ENCODE peak calls at places on chromosomes 3 and 15, in nine cellular contexts. C is fibroblast of lung, S is A673, E is neural crest cell, O is endothelial cell, G is nephron progenitor cell, B is cardiac fibroblast, H is RWPE1, V is IMR-90. I is an unnamed sample.

GRCh38 chr15:77627067-77627466 is 5.6 kb downstream of the LINGO1 start:
- DNase-seq in C (no peak), V (no peak), S (no peak), E (no peak), G (no peak), O (no peak), H (no peak), B (no peak), I (no peak)

GRCh38 chr15:74768771-74769342 is 13.0 kb upstream of the CSK start:
- DNase-seq in B (peak), H (peak), E (peak), O (peak), S (peak), G (peak), C (peak), V (peak), I (peak)

GRCh38 chr3:184099806-184100686 is 3.2 kb downstream of the HTR3E start:
- DNase-seq in B (no peak), G (no peak), S (no peak), O (no peak), H (no peak), E (no peak), V (no peak), C (no peak), I (no peak)

GRCh38 chr3:184741798-184742675 is 30.2 kb upstream of the MAGEF1 start:
- DNase-seq in G (no peak), E (no peak), H (no peak), C (no peak), B (no peak), O (no peak), S (no peak), V (no peak), I (no peak)

GRCh38 chr15:72342385-72342784 is 22.4 kb upstream of the CELF6 start:
- DNase-seq in H (no peak), V (peak), C (peak), E (no peak), B (peak), G (peak), O (peak), S (peak), I (peak)

GRCh38 chr3:134772591-134772990 is 22.5 kb upstream of the EPHB1 start:
- DNase-seq in V (no peak), E (no peak), C (no peak), S (no peak), B (no peak), H (no peak), O (no peak), G (no peak), I (no peak)

GRCh38 chr3:9765865-9766264 is 3.9 kb downstream of the CAMK1 start:
- DNase-seq in S (no peak), V (no peak), C (no peak), G (no peak), H (no peak), O (no peak), E (no peak), B (no peak), I (no peak)

GRCh38 chr3:144923051-144923450 is 951.4 kb downstream of the DIPK2A start:
- DNase-seq in V (no peak), E (no peak), H (no peak), G (no peak), S (peak), O (no peak), B (no peak), C (peak), I (no peak)

GRCh38 chr15:58241872-58242271 is 103.7 kb downstream of the AQP9 start:
- DNase-seq in H (no peak), E (no peak), O (no peak), V (no peak), G (no peak), S (no peak), C (no peak), B (no peak), I (no peak)

GRCh38 chr15:100042558-100042957 is 299.2 kb downstream of the ADAMTS17 start:
- DNase-seq in B (peak), S (no peak), G (no peak), H (no peak), V (peak), O (no peak), E (no peak), C (no peak), I (no peak)

GRCh38 chr3:151434151-151434890 is 26.5 kb downstream of the IGSF10 start:
- DNase-seq in O (no peak), C (peak), G (no peak), H (peak), S (peak), V (peak), E (no peak), B (peak), I (no peak)

GRCh38 chr3:48186993-48187578 is 1.1 kb downstream of the CDC25A start:
- DNase-seq in O (no peak), B (peak), E (peak), S (no peak), C (peak), G (no peak), H (no peak), V (peak), I (no peak)

GRCh38 chr3:6362406-6362805 is 498.5 kb upstream of the GRM7 start:
- DNase-seq in C (no peak), B (no peak), G (no peak), H (no peak), V (no peak), O (no peak), E (no peak), S (no peak), I (no peak)

GRCh38 chr3:41346698-41347097 is 147.4 kb downstream of the CTNNB1 start:
- DNase-seq in S (no peak), O (no peak), B (peak), H (no peak), C (peak), V (peak), G (no peak), E (no peak), I (no peak)

GRCh38 chr3:56989434-56990294 is 70.8 kb upstream of the SPATA12 start:
- DNase-seq in E (no peak), C (peak), S (no peak), G (no peak), H (no peak), B (peak), O (no peak), V (no peak), I (no peak)

GRCh38 chr15:56281145-56281544 is 37.5 kb upstream of the RFX7 start:
- DNase-seq in S (no peak), B (no peak), C (no peak), G (no peak), O (no peak), V (no peak), E (no peak), H (no peak), I (no peak)

GRCh38 chr3:152586974-152587373 is 248.0 kb upstream of the P2RY1 start:
- DNase-seq in H (no peak), E (no peak), O (no peak), G (no peak), C (no peak), V (no peak), S (no peak), B (no peak), I (no peak)

GRCh38 chr3:30646181-30646876 is 39.9 kb downstream of the TGFBR2 start:
- DNase-seq in O (no peak), G (no peak), E (no peak), B (peak), H (no peak), V (no peak), C (peak), S (no peak), I (no peak)

GRCh38 chr3:190728574-190729246 is 133.8 kb downstream of the GMNC start:
- DNase-seq in C (peak), H (no peak), E (no peak), O (no peak), B (peak), G (no peak), S (no peak), V (no peak), I (no peak)

GRCh38 chr15:40436116-40436891 is 4.4 kb upstream of the BAHD1 start:
- DNase-seq in S (peak), V (no peak), B (no peak), G (peak), E (no peak), C (no peak), O (no peak), H (no peak), I (no peak)

GRCh38 chr3:49173116-49173791 is 1.9 kb downstream of the KLHDC8B start:
- DNase-seq in O (no peak), H (no peak), C (peak), B (no peak), E (peak), G (peak), S (peak), V (no peak), I (no peak)

GRCh38 chr3:9820944-9821343 is 10.9 kb downstream of the TTLL3 start:
- DNase-seq in O (no peak), G (no peak), B (peak), V (peak), C (peak), S (peak), H (no peak), E (no peak), I (peak)

GRCh38 chr3:142735462-142735861 is 11.6 kb downstream of the TRPC1 start:
- DNase-seq in G (no peak), O (no peak), B (no peak), E (no peak), C (no peak), V (no peak), H (no peak), S (no peak), I (no peak)

GRCh38 chr3:53750253-53751210 is 95.7 kb downstream of the CHDH start:
- DNase-seq in O (no peak), V (no peak), E (no peak), H (no peak), C (no peak), G (no peak), S (no peak), B (no peak), I (no peak)

GRCh38 chr3:188780188-188781147 is 391.3 kb upstream of the TPRG1 start:
- DNase-seq in G (no peak), B (peak), H (peak), E (no peak), C (peak), S (no peak), O (no peak), V (no peak), I (no peak)

GRCh38 chr15:54504695-54505094 is 526.5 kb downstream of the UNC13C start:
- DNase-seq in E (no peak), V (no peak), O (no peak), B (no peak), H (no peak), S (no peak), G (no peak), C (no peak), I (no peak)

GRCh38 chr3:81302045-81302444 is 459.4 kb downstream of the GBE1 start:
- DNase-seq in G (peak), O (peak), V (peak), B (peak), S (peak), C (peak), H (peak), E (peak), I (peak)

GRCh38 chr3:127518456-127519081 is 72.0 kb downstream of the TPRA1 start:
- DNase-seq in B (no peak), S (no peak), G (no peak), C (no peak), V (no peak), H (peak), E (no peak), O (no peak), I (no peak)

GRCh38 chr3:129592362-129593150 is 13.9 kb downstream of the PLXND1 start:
- DNase-seq in O (peak), V (no peak), H (no peak), S (no peak), C (peak), B (peak), E (peak), G (peak), I (no peak)

GRCh38 chr3:196518999-196519737 is 4.0 kb upstream of the SMCO1 start:
- DNase-seq in E (peak), O (peak), B (peak), H (peak), V (peak), C (peak), S (peak), G (peak), I (peak)

GRCh38 chr3:102712896-102713295 is 278.1 kb downstream of the ZPLD1 start:
- DNase-seq in H (no peak), C (no peak), S (no peak), V (no peak), O (no peak), B (no peak), E (no peak), G (no peak), I (no peak)

GRCh38 chr3:162641869-162642350 is 1145.3 kb downstream of the OTOL1 start:
- DNase-seq in V (peak), C (peak), E (no peak), S (no peak), H (no peak), G (no peak), O (no peak), B (no peak), I (no peak)

GRCh38 chr3:85120879-85121278 is 162.1 kb downstream of the CADM2 start:
- DNase-seq in E (no peak), O (no peak), B (no peak), S (no peak), V (no peak), C (no peak), G (no peak), H (no peak), I (no peak)

GRCh38 chr3:176521531-176522175 is 675.6 kb downstream of the TBL1XR1 start:
- DNase-seq in S (peak), E (no peak), V (peak), C (peak), B (peak), G (no peak), O (no peak), H (no peak), I (no peak)

GRCh38 chr15:94793641-94794040 is 562.3 kb downstream of the MCTP2 start:
- DNase-seq in O (no peak), H (peak), G (peak), S (no peak), B (no peak), C (peak), E (no peak), V (peak), I (no peak)

GRCh38 chr3:66500575-66501482 is at the start of gene LRIG1:
- DNase-seq in G (peak), V (peak), S (peak), O (peak), H (peak), C (peak), B (peak), E (peak), I (peak)

GRCh38 chr3:33437556-33438283 is 2.5 kb downstream of the UBP1 start:
- DNase-seq in C (peak), V (peak), O (peak), H (no peak), G (peak), B (peak), E (no peak), S (peak), I (no peak)

GRCh38 chr3:165855581-165855980 is 18.4 kb upstream of the BCHE start:
- DNase-seq in O (no peak), C (no peak), B (peak), H (peak), G (no peak), S (no peak), E (no peak), V (no peak), I (no peak)

GRCh38 chr3:123388050-123388449 is 60.8 kb downstream of the ADCY5 start:
- DNase-seq in H (no peak), O (no peak), C (no peak), S (no peak), V (no peak), E (no peak), G (no peak), B (no peak), I (no peak)
- TF ChIP-seq CTCF in H (no peak), O (no peak), C (no peak), S (no peak), V (no peak), E (no peak), G (no peak), B (no peak), I (no peak)

DNA sequence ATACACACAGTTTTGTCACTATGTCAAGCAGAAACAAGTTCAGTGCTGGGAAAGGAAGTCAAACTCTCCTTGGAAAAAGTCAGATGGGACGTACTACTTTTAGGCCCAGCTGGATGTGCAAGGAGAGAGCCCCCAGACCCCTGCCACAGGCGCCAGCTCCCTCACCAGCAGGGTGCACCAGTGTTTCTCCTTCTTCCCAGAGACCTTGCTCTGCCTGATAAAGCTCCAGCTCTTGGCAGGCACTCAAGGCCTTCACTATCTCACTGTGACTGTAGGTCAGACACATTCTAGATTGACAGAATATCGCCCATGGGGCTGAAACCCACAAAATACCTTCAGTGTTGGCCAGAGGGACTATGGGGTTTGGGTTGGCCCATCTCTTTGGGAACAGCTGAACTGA is 54.8 kb upstream of the CHRNB4 start:
- DNase-seq in O (no peak), B (no peak), S (no peak), C (no peak), G (no peak), V (no peak), H (no peak), E (no peak), I (no peak)
- TF ChIP-seq CTCF in O (no peak), B (no peak), S (no peak), C (no peak), G (no peak), V (no peak), H (no peak), E (no peak), I (no peak)

GRCh38 chr3:138594150-138594934 is at the start of gene CEP70:
- DNase-seq in E (peak), S (peak), O (peak), V (peak), H (peak), C (peak), G (peak), B (peak), I (peak)

GRCh38 chr3:138598534-138598933 is 4.5 kb upstream of the CEP70 start:
- DNase-seq in S (no peak), O (no peak), B (no peak), E (no peak), V (no peak), H (no peak), C (no peak), G (no peak), I (no peak)

GRCh38 chr3:138593488-138594149 is 441 bp downstream of the CEP70 start:
- DNase-seq in S (peak), G (no peak), C (no peak), O (no peak), H (peak), B (no peak), E (no peak), V (peak), I (no peak)

GRCh38 chr3:138591392-138591791 is 2.7 kb downstream of the CEP70 start:
- DNase-seq in V (no peak), B (no peak), G (no peak), E (no peak), S (no peak), C (no peak), O (no peak), H (no peak), I (no peak)

DNA sequence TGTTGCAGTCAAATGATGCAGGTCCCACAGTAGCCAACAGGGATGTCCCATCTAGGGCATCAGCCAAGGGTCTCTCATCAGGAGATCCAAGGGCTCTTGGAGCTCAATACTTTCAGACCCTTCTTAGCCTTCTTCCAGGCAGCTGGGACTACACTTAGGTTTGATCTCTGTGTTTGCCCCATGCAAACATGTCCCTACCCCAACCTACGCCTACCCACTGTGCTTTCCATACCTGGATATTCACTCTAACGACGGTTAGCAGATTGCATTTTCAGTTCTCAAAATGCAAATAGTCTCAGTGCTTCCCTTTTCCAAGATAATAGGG is 837 bp upstream of the CEP70 start:
- DNase-seq in B (no peak), E (no peak), G (no peak), O (no peak), H (no peak), C (no peak), V (no peak), S (no peak), I (no peak)
- TF ChIP-seq CTCF in B (no peak), E (no peak), G (no peak), O (no peak), H (peak), C (no peak), V (no peak), S (no peak), I (no peak)

GRCh38 chr3:61806810-61807209 is 245.4 kb downstream of the PTPRG start:
- DNase-seq in S (no peak), E (no peak), V (no peak), O (no peak), B (no peak), G (no peak), C (no peak), H (no peak), I (no peak)
- TF ChIP-seq CTCF in S (no peak), E (no peak), V (no peak), O (no peak), B (no peak), G (no peak), C (no peak), H (no peak), I (no peak)

DNA sequence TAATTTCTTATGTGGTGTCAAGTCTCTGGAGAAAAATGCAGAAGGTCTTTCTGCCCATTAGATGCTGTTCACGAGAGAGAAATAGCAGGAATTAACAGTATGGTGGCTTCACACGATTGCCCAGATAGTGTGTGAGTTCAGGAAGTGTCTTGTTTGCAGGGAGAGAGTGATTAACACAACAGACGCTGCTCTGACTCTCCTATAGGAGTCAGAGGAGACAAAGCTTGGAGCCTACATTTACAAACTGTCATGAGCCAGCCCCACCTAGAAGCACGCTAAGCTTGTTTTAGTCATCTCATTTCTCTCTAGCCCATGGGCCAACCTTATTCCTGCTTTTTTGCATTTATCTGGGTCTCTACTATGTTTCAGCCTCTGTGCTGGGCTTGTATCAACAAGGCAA is 128.4 kb upstream of the BFSP2 start:
- DNase-seq in V (peak), H (no peak), S (no peak), B (peak), O (no peak), G (no peak), C (peak), E (no peak), I (no peak)
- TF ChIP-seq CTCF in V (peak), H (no peak), S (no peak), B (no peak), O (no peak), G (no peak), C (no peak), E (no peak), I (no peak)

DNA sequence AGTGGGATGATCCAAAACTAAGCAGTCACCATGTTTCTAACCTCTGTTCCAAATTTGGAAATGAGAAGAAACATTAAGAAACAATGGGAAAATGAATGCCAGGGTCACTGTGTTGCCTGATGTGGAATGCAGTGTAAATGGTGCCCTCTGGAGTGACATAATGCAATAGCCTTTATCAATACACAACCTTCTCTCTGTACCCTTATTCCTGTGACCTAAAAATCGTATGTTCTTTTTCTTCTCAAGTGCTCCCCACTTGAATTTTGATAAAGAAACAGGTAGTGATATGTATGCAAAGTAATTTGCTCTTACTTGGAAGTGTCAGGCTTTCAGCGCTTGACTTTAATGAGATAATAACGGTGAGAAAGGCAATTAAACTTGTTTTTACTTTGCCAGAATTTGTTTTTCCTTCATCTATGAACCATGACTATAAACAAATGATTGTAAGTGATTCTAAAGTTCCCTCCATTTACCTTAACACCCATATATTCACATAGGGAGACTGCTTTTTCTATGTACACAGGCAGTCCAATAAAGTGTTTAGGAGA is 145.8 kb upstream of the THRB start:
- DNase-seq in V (no peak), S (peak), O (no peak), G (no peak), B (peak), E (no peak), C (peak), H (peak), I (peak)
- TF ChIP-seq CTCF in V (peak), S (peak), O (peak), G (peak), B (peak), E (peak), C (peak), H (peak), I (peak)